ENCODE peak calls at places on chromosomes 4 and X, in five cellular contexts. T is upper lobe of left lung, K is A549, Z is HepG2, L is K562. U is an unnamed sample.
A peak's percentile ranks its signal among the peaks of the same experiment; 100 is the strongest.

GRCh38 chrX:119942831-119943184 is 743 bp downstream of the NKAP start:
- ATAC-seq in T (peak; percentile 30), K (peak; percentile 62), Z (peak; percentile 63), L (peak; percentile 59), U (no peak)

GRCh38 chrX:37796805-37797204 is 16.9 kb downstream of the CYBB start:
- ATAC-seq in T (peak; percentile 78), K (no peak), Z (no peak), L (no peak), U (peak; percentile 55)

GRCh38 chr4:123624959-123625358 is 228.4 kb downstream of the SPRY1 start:
- ATAC-seq in T (no peak), K (no peak), Z (no peak), L (no peak), U (no peak)

GRCh38 chr4:129113919-129114318 is 18.0 kb downstream of the C4orf33 start:
- ATAC-seq in T (no peak), K (no peak), Z (no peak), L (peak; percentile 56), U (no peak)

GRCh38 chr4:184331155-184331995 is 113.7 kb upstream of the ENPP6 start:
- ATAC-seq in T (peak; percentile 40), K (no peak), Z (peak; percentile 68), L (peak; percentile 53), U (peak; percentile 66)

GRCh38 chrX:97563531-97564133 is 679.9 kb downstream of the RPA4 start:
- ATAC-seq in T (peak; percentile 81), K (no peak), Z (peak; percentile 80), L (no peak), U (peak; percentile 57)

GRCh38 chrX:3549442-3549875 is 164.0 kb downstream of the PRKX start:
- ATAC-seq in T (peak; percentile 59), K (peak; percentile 87), Z (no peak), L (no peak), U (no peak)

GRCh38 chr4:7513731-7514130 is 79.0 kb upstream of the PSAPL1 start:
- ATAC-seq in T (no peak), K (no peak), Z (no peak), L (no peak), U (no peak)

GRCh38 chrX:264634-265455 is 16.3 kb upstream of the PLCXD1 start:
- ATAC-seq in T (peak; percentile 59), K (no peak), Z (peak; percentile 12), L (no peak), U (no peak)

GRCh38 chr4:140719693-140720092 is 36.5 kb downstream of the TBC1D9 start:
- ATAC-seq in T (no peak), K (no peak), Z (peak; percentile 24), L (no peak), U (no peak)

GRCh38 chrX:11064851-11065600 is 46.1 kb upstream of the HCCS start:
- ATAC-seq in T (peak; percentile 72), K (no peak), Z (no peak), L (no peak), U (peak; percentile 57)

GRCh38 chr4:148060264-148061138 is 328.6 kb downstream of the ARHGAP10 start:
- ATAC-seq in T (no peak), K (no peak), Z (no peak), L (no peak), U (no peak)

GRCh38 chr4:99644453-99644852 is 13.2 kb downstream of the C4orf54 start:
- ATAC-seq in T (no peak), K (no peak), Z (no peak), L (no peak), U (no peak)

GRCh38 chrX:9456250-9457074 is 8.4 kb upstream of the TBL1X start:
- ATAC-seq in T (peak; percentile 34), K (no peak), Z (peak; percentile 49), L (no peak), U (peak; percentile 57)

GRCh38 chr4:71456841-71457240 is 118.0 kb downstream of the SLC4A4 start:
- ATAC-seq in T (peak; percentile 31), K (peak; percentile 93), Z (peak; percentile 86), L (no peak), U (no peak)

GRCh38 chr4:135123632-135124031 is 922.0 kb upstream of the PABPC4L start:
- ATAC-seq in T (no peak), K (no peak), Z (no peak), L (no peak), U (no peak)

GRCh38 chr4:158159054-158159717 is 13.6 kb downstream of the GASK1B start:
- ATAC-seq in T (no peak), K (no peak), Z (no peak), L (no peak), U (no peak)

GRCh38 chr4:3805731-3806130 is 39.5 kb downstream of the ADRA2C start:
- ATAC-seq in T (no peak), K (no peak), Z (no peak), L (no peak), U (no peak)

GRCh38 chr4:2800691-2801596 is 8.1 kb downstream of the SH3BP2 start:
- ATAC-seq in T (peak; percentile 79), K (no peak), Z (peak; percentile 89), L (peak; percentile 35), U (peak; percentile 65)

GRCh38 chrX:54044877-54045328 is 630 bp upstream of the PHF8 start:
- ATAC-seq in T (no peak), K (peak; percentile 20), Z (peak; percentile 47), L (no peak), U (peak; percentile 0)

GRCh38 chrX:54044126-54044876 is at the start of gene PHF8:
- ATAC-seq in T (peak; percentile 96), K (peak; percentile 90), Z (peak; percentile 67), L (peak; percentile 94), U (peak; percentile 94)

GRCh38 chrX:54042609-54043010 is 1.7 kb downstream of the PHF8 start:
- ATAC-seq in T (peak; percentile 52), K (peak; percentile 49), Z (peak; percentile 24), L (peak; percentile 51), U (peak; percentile 11)

GRCh38 chrX:54043084-54043483 is 1.2 kb downstream of the PHF8 start:
- ATAC-seq in T (no peak), K (no peak), Z (no peak), L (no peak), U (no peak)

GRCh38 chrX:54043696-54044125 is 562 bp downstream of the PHF8 start:
- ATAC-seq in T (peak; percentile 75), K (peak; percentile 49), Z (peak; percentile 3), L (peak; percentile 56), U (peak; percentile 20)
- H3K27ac ChIP-seq in T (peak overlapping the region; percentile 94), K (peak overlapping the region; percentile 96), Z (peak overlapping the region; percentile 99), L (peak overlapping the region; percentile 93), U (peak overlapping the region; percentile 90)

GRCh38 chr4:121776610-121777401 is 11.8 kb upstream of the SMIM43 start:
- ATAC-seq in T (no peak), K (no peak), Z (no peak), L (no peak), U (no peak)

GRCh38 chr4:121777625-121778024 is 12.7 kb upstream of the SMIM43 start:
- ATAC-seq in T (no peak), K (no peak), Z (no peak), L (peak; percentile 40), U (no peak)

GRCh38 chr4:121783210-121783609 is 17.9 kb upstream of the EXOSC9 start:
- ATAC-seq in T (no peak), K (no peak), Z (no peak), L (no peak), U (no peak)

GRCh38 chr4:121773873-121774272 is 8.9 kb upstream of the SMIM43 start:
- ATAC-seq in T (no peak), K (no peak), Z (no peak), L (peak; percentile 40), U (no peak)

DNA sequence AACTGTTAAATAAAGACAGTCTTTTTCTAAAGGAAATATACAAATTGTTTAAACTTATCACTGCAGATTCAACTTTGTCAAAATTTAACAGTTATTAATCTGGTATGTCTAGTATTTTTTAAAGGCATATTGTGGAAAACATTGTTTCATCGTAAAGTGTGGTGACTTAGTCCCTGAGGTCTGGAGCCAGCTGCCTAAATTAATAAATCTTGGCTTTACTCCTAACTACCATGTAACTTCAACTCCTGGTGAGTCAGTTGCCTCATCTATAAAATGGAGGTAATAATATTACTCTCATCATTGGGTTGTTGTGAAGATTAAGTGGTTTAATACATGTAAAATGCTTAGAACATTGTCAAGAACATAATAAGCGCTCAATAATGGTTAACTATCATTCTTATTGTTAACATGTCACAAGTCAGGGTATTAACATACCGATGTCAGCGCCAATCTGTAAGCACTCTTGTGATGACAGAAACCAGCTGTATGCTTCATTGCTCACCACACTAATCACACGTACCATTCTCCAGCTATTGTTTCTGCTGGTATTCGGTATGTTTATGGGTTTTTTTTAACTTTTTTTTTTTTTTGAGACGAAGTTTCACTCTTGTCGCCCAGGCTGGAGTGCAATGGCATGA is 14.1 kb upstream of the SMIM43 start:
- ATAC-seq in T (no peak), K (no peak), Z (no peak), L (no peak), U (no peak)
- TF ChIP-seq EP300 in T (no peak), K (no peak), Z (no peak), L (no peak), U (no peak)

GRCh38 chrX:107677501-107677901 is 49.2 kb downstream of the PRPS1 start:
- ATAC-seq in T (no peak), K (no peak), Z (no peak), L (no peak), U (no peak)

GRCh38 chrX:107675365-107675654 is 47.0 kb downstream of the PRPS1 start:
- ATAC-seq in T (no peak), K (no peak), Z (no peak), L (no peak), U (no peak)

GRCh38 chrX:107677909-107678308 is 49.6 kb downstream of the PRPS1 start:
- ATAC-seq in T (no peak), K (no peak), Z (no peak), L (no peak), U (no peak)

GRCh38 chrX:107675823-107676555 is 47.7 kb downstream of the PRPS1 start:
- ATAC-seq in T (peak; percentile 31), K (no peak), Z (no peak), L (peak; percentile 18), U (no peak)

DNA sequence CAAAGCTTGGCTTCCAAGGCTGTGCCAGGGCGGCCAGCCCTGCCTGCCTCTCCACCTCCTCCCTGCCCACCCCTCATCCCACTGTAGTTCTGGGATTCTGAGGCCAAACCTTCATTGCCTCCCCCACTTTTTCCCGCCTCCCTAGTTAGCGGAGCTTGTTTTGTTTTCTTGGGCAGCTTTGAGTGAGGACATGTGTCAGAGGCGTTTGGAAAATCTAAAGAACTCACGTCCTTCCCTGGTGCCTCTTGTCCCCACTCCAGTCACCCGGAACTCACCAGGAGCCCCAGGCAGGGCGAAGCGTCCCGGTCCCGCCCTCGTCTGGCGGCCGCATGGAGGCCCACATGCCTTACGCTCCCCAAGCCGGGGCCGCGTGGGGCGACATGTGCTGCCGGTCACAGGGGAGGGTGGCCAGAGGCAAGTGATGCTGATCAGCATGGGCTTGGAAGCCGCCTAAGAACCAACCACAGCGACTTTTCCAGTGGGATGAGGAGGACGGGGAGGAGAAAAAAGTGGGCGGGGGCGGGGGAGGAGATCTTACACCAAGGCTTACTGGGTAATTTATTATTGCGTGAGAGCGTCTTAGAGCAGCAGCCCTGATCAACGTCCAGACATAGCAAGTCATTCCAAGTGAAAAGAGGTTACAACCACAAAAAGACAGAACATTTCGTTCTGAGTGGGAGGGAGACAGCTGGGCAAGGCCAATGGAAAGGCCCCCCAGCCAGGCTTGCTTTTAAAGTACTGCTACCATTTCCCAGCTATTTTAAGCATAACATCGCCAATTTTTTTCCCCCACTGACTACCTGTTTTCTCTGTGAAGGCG is 48.5 kb downstream of the PRPS1 start:
- ATAC-seq in T (peak; percentile 69), K (peak; percentile 80), Z (no peak), L (peak; percentile 73), U (peak; percentile 62)
- TF ChIP-seq POLR2A in T (peak; percentile 54), K (peak; percentile 34), Z (no peak), L (peak; percentile 72), U (peak; percentile 86)

GRCh38 chr4:77820836-77821561 is 1.8 kb upstream of the CNOT6L start:
- ATAC-seq in T (no peak), K (no peak), Z (no peak), L (no peak), U (no peak)
- H3K27ac ChIP-seq in T (peak overlapping the region; percentile 100), K (peak overlapping the region; percentile 95), Z (peak overlapping the region; percentile 92), L (peak overlapping the region; percentile 87), U (peak overlapping the region; percentile 100)